ENCODE peak calls at places on chromosome 11, in nine cellular contexts. One of them, this sample, is unnamed.

GRCh38 chr11:25755918-25756584 is 575.9 kb upstream of the ANO3 start:
- DNase-seq in COR-L47: no peak
- DNase-seq in Peyer's patch: no peak
- DNase-seq in substantia nigra: no peak
- DNase-seq in progenitor cell of endocrine pancreas: no peak
- DNase-seq in fibroblast of mammary gland: no peak
- DNase-seq in HuH-7.5: no peak
- DNase-seq in GM13977: no peak
- DNase-seq in stimulated activated CD4-positive, alpha-beta T cell treated with anti-CD3 and anti-CD28 coated beads, Interleukin-1b, Interleukin-23, amount 100 ng/mL, for 1 hour: no peak
- DNase-seq in this sample: no peak

GRCh38 chr11:121095561-121095960 is 5.5 kb upstream of the TECTA start:
- DNase-seq in progenitor cell of endocrine pancreas: no peak
- DNase-seq in substantia nigra: no peak
- DNase-seq in GM13977: no peak
- DNase-seq in HuH-7.5: no peak
- DNase-seq in COR-L47: no peak
- DNase-seq in stimulated activated CD4-positive, alpha-beta T cell treated with anti-CD3 and anti-CD28 coated beads, Interleukin-1b, Interleukin-23, amount 100 ng/mL, for 1 hour: no peak
- DNase-seq in fibroblast of mammary gland: no peak
- DNase-seq in Peyer's patch: no peak
- DNase-seq in this sample: no peak

GRCh38 chr11:47861762-47862161 is 13.6 kb upstream of the NUP160 start:
- DNase-seq in HuH-7.5: no peak
- DNase-seq in stimulated activated CD4-positive, alpha-beta T cell treated with anti-CD3 and anti-CD28 coated beads, Interleukin-1b, Interleukin-23, amount 100 ng/mL, for 1 hour: no peak
- DNase-seq in GM13977: no peak
- DNase-seq in fibroblast of mammary gland: peak
- DNase-seq in progenitor cell of endocrine pancreas: no peak
- DNase-seq in substantia nigra: no peak
- DNase-seq in COR-L47: no peak
- DNase-seq in Peyer's patch: no peak
- DNase-seq in this sample: no peak

GRCh38 chr11:69744435-69744834 is 30.7 kb downstream of the FGF4 start:
- DNase-seq in GM13977: no peak
- DNase-seq in substantia nigra: no peak
- DNase-seq in HuH-7.5: peak
- DNase-seq in fibroblast of mammary gland: peak
- DNase-seq in stimulated activated CD4-positive, alpha-beta T cell treated with anti-CD3 and anti-CD28 coated beads, Interleukin-1b, Interleukin-23, amount 100 ng/mL, for 1 hour: no peak
- DNase-seq in Peyer's patch: no peak
- DNase-seq in COR-L47: no peak
- DNase-seq in progenitor cell of endocrine pancreas: no peak
- DNase-seq in this sample: no peak

GRCh38 chr11:18312663-18313420 is 9.1 kb downstream of the HPS5 start:
- DNase-seq in progenitor cell of endocrine pancreas: no peak
- DNase-seq in HuH-7.5: no peak
- DNase-seq in COR-L47: no peak
- DNase-seq in substantia nigra: no peak
- DNase-seq in GM13977: no peak
- DNase-seq in fibroblast of mammary gland: peak
- DNase-seq in stimulated activated CD4-positive, alpha-beta T cell treated with anti-CD3 and anti-CD28 coated beads, Interleukin-1b, Interleukin-23, amount 100 ng/mL, for 1 hour: no peak
- DNase-seq in Peyer's patch: no peak
- DNase-seq in this sample: no peak

GRCh38 chr11:118227865-118228785 is 3.3 kb upstream of the JAML start:
- DNase-seq in HuH-7.5: no peak
- DNase-seq in stimulated activated CD4-positive, alpha-beta T cell treated with anti-CD3 and anti-CD28 coated beads, Interleukin-1b, Interleukin-23, amount 100 ng/mL, for 1 hour: no peak
- DNase-seq in Peyer's patch: peak
- DNase-seq in progenitor cell of endocrine pancreas: no peak
- DNase-seq in fibroblast of mammary gland: no peak
- DNase-seq in substantia nigra: no peak
- DNase-seq in GM13977: no peak
- DNase-seq in COR-L47: no peak
- DNase-seq in this sample: no peak

GRCh38 chr11:2913029-2913431 is 16.2 kb downstream of the PHLDA2 start:
- DNase-seq in COR-L47: no peak
- DNase-seq in GM13977: no peak
- DNase-seq in substantia nigra: no peak
- DNase-seq in progenitor cell of endocrine pancreas: no peak
- DNase-seq in HuH-7.5: no peak
- DNase-seq in fibroblast of mammary gland: peak
- DNase-seq in Peyer's patch: no peak
- DNase-seq in stimulated activated CD4-positive, alpha-beta T cell treated with anti-CD3 and anti-CD28 coated beads, Interleukin-1b, Interleukin-23, amount 100 ng/mL, for 1 hour: no peak
- DNase-seq in this sample: no peak

GRCh38 chr11:123250811-123251655 is 56.0 kb upstream of the CLMP start:
- DNase-seq in HuH-7.5: no peak
- DNase-seq in progenitor cell of endocrine pancreas: no peak
- DNase-seq in fibroblast of mammary gland: no peak
- DNase-seq in substantia nigra: no peak
- DNase-seq in GM13977: no peak
- DNase-seq in stimulated activated CD4-positive, alpha-beta T cell treated with anti-CD3 and anti-CD28 coated beads, Interleukin-1b, Interleukin-23, amount 100 ng/mL, for 1 hour: no peak
- DNase-seq in Peyer's patch: no peak
- DNase-seq in COR-L47: no peak
- DNase-seq in this sample: no peak

GRCh38 chr11:87443707-87444106 is 406.0 kb downstream of the TMEM135 start:
- DNase-seq in stimulated activated CD4-positive, alpha-beta T cell treated with anti-CD3 and anti-CD28 coated beads, Interleukin-1b, Interleukin-23, amount 100 ng/mL, for 1 hour: no peak
- DNase-seq in fibroblast of mammary gland: no peak
- DNase-seq in substantia nigra: no peak
- DNase-seq in COR-L47: no peak
- DNase-seq in GM13977: no peak
- DNase-seq in progenitor cell of endocrine pancreas: no peak
- DNase-seq in Peyer's patch: no peak
- DNase-seq in HuH-7.5: no peak
- DNase-seq in this sample: no peak

GRCh38 chr11:93728792-93729128 is 12.5 kb downstream of the TAF1D start:
- DNase-seq in substantia nigra: no peak
- DNase-seq in COR-L47: no peak
- DNase-seq in progenitor cell of endocrine pancreas: no peak
- DNase-seq in stimulated activated CD4-positive, alpha-beta T cell treated with anti-CD3 and anti-CD28 coated beads, Interleukin-1b, Interleukin-23, amount 100 ng/mL, for 1 hour: no peak
- DNase-seq in fibroblast of mammary gland: peak
- DNase-seq in HuH-7.5: no peak
- DNase-seq in GM13977: no peak
- DNase-seq in Peyer's patch: no peak
- DNase-seq in this sample: no peak

GRCh38 chr11:90614318-90614717 is 391.5 kb upstream of the CHORDC1 start:
- DNase-seq in HuH-7.5: no peak
- DNase-seq in Peyer's patch: no peak
- DNase-seq in COR-L47: no peak
- DNase-seq in progenitor cell of endocrine pancreas: no peak
- DNase-seq in substantia nigra: no peak
- DNase-seq in fibroblast of mammary gland: no peak
- DNase-seq in stimulated activated CD4-positive, alpha-beta T cell treated with anti-CD3 and anti-CD28 coated beads, Interleukin-1b, Interleukin-23, amount 100 ng/mL, for 1 hour: no peak
- DNase-seq in GM13977: no peak
- DNase-seq in this sample: no peak

GRCh38 chr11:1119282-1120146 is 38.2 kb upstream of the MUC5AC start:
- DNase-seq in substantia nigra: no peak
- DNase-seq in Peyer's patch: no peak
- DNase-seq in HuH-7.5: no peak
- DNase-seq in COR-L47: no peak
- DNase-seq in GM13977: no peak
- DNase-seq in progenitor cell of endocrine pancreas: peak
- DNase-seq in stimulated activated CD4-positive, alpha-beta T cell treated with anti-CD3 and anti-CD28 coated beads, Interleukin-1b, Interleukin-23, amount 100 ng/mL, for 1 hour: no peak
- DNase-seq in fibroblast of mammary gland: no peak
- DNase-seq in this sample: no peak